ENCODE peak calls at places on chromosome 17, in seven cellular contexts. L, W, E, D, Z, S and N are unnamed samples.

GRCh38 chr17:16935786-16936185 is 36.1 kb downstream of the TNFRSF13B start:
- DNase-seq in L (no peak), W (no peak), E (peak), D (no peak), Z (no peak), S (no peak), N (no peak)

GRCh38 chr17:57609125-57609877 is 135.8 kb downstream of the CCDC182 start:
- DNase-seq in L (peak), W (no peak), E (no peak), D (no peak), Z (no peak), S (no peak), N (no peak)

GRCh38 chr17:27293359-27293897 is 486 bp upstream of the WSB1 start:
- DNase-seq in L (peak), W (no peak), E (no peak), D (no peak), Z (no peak), S (no peak), N (no peak)

GRCh38 chr17:29621751-29622194 is 939 bp downstream of the CORO6 start:
- DNase-seq in L (peak), W (no peak), E (no peak), D (peak), Z (no peak), S (no peak), N (no peak)

GRCh38 chr17:42573095-42573494 is 4.4 kb downstream of the PSMC3IP start:
- DNase-seq in L (no peak), W (no peak), E (no peak), D (no peak), Z (no peak), S (no peak), N (no peak)

GRCh38 chr17:19387921-19388521 is 1.0 kb upstream of the MFAP4 start:
- DNase-seq in L (no peak), W (no peak), E (peak), D (peak), Z (no peak), S (peak), N (peak)

GRCh38 chr17:69050999-69051775 is 9.5 kb downstream of the ABCA9 start:
- DNase-seq in L (no peak), W (no peak), E (no peak), D (peak), Z (no peak), S (peak), N (peak)

GRCh38 chr17:38544839-38545209 is 60.9 kb downstream of the SRCIN1 start:
- DNase-seq in L (no peak), W (no peak), E (no peak), D (no peak), Z (no peak), S (no peak), N (no peak)

GRCh38 chr17:68509151-68510057 is 2.8 kb upstream of the PRKAR1A start:
- DNase-seq in L (peak), W (no peak), E (peak), D (no peak), Z (no peak), S (no peak), N (no peak)

GRCh38 chr17:17170346-17170976 is 35.7 kb downstream of the PLD6 start:
- DNase-seq in L (no peak), W (peak), E (no peak), D (peak), Z (no peak), S (peak), N (no peak)

GRCh38 chr17:49871211-49871610 is 23.3 kb upstream of the TAC4 start:
- DNase-seq in L (no peak), W (peak), E (no peak), D (no peak), Z (no peak), S (no peak), N (no peak)

GRCh38 chr17:4230142-4230541 is 33.6 kb downstream of the ANKFY1 start:
- DNase-seq in L (peak), W (peak), E (peak), D (peak), Z (peak), S (peak), N (peak)

GRCh38 chr17:703081-703875 is 11.4 kb downstream of the VPS53 start:
- DNase-seq in L (no peak), W (no peak), E (no peak), D (no peak), Z (no peak), S (no peak), N (no peak)

GRCh38 chr17:31389673-31390381 is 1.6 kb upstream of the RAB11FIP4 start:
- DNase-seq in L (no peak), W (no peak), E (no peak), D (no peak), Z (no peak), S (no peak), N (no peak)

GRCh38 chr17:73349138-73349537 is 37.3 kb upstream of the CDC42EP4 start:
- DNase-seq in L (no peak), W (no peak), E (no peak), D (no peak), Z (no peak), S (no peak), N (peak)

GRCh38 chr17:76353004-76353598 is 615 bp downstream of the PRPSAP1 start:
- DNase-seq in L (peak), W (peak), E (no peak), D (no peak), Z (no peak), S (no peak), N (no peak)

GRCh38 chr17:80838381-80839345 is 153.0 kb upstream of the CHMP6 start:
- DNase-seq in L (no peak), W (no peak), E (no peak), D (no peak), Z (no peak), S (no peak), N (no peak)

GRCh38 chr17:7782237-7782636 is 51.8 kb upstream of the KDM6B start:
- DNase-seq in L (no peak), W (no peak), E (no peak), D (peak), Z (peak), S (peak), N (peak)

GRCh38 chr17:13931111-13931526 is 138.2 kb upstream of the COX10 start:
- DNase-seq in L (peak), W (peak), E (peak), D (peak), Z (no peak), S (peak), N (peak)

DNA sequence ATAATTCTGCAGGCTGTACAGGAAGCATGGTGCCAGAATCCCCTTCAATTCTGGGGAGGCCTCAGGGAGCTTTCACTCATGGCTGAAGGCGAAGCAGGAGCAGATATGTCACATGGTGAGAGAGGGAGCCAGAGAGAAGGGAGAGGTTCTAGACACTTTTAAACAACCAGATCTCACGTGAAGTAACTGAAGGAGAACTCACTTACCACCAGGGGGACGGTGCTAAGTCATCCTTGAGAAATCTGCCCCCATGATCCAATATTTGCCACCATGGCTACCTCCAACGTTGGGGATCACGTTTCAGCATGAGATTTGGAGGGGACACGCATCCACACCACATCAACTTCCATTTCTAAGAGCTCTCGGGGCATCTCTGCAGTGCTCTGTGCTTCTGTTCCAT is 37.4 kb upstream of the GNA13 start:
- DNase-seq in L (no peak), W (no peak), E (no peak), D (no peak), Z (no peak), S (no peak), N (no peak)
- TF ChIP-seq CTCF in L (no peak), W (no peak), E (no peak), D (peak), Z (peak), S (peak), N (peak)

GRCh38 chr17:6755281-6755680 is 565 bp upstream of the XAF1 start:
- DNase-seq in L (no peak), W (no peak), E (no peak), D (peak), Z (no peak), S (peak), N (peak)
- H3K4me3 ChIP-seq in L (peak), W (peak), E (peak), D (peak), Z (no peak), S (peak), N (peak)

GRCh38 chr17:41332239-41332638 is 16.7 kb upstream of the KRTAP17-1 start:
- DNase-seq in L (no peak), W (no peak), E (no peak), D (no peak), Z (no peak), S (no peak), N (no peak)
- TF ChIP-seq CTCF in L (no peak), W (no peak), E (no peak), D (no peak), Z (no peak), S (no peak), N (no peak)

GRCh38 chr17:63700528-63701441 is 860 bp upstream of the LIMD2 start:
- DNase-seq in L (no peak), W (no peak), E (peak), D (peak), Z (peak), S (no peak), N (peak)

GRCh38 chr17:63698381-63698885 is 1.5 kb downstream of the LIMD2 start:
- DNase-seq in L (no peak), W (no peak), E (peak), D (no peak), Z (no peak), S (no peak), N (no peak)

GRCh38 chr17:63697341-63698286 is 2.3 kb downstream of the LIMD2 start:
- DNase-seq in L (peak), W (no peak), E (peak), D (peak), Z (peak), S (no peak), N (peak)

GRCh38 chr17:63699638-63700527 is at the start of gene LIMD2:
- DNase-seq in L (no peak), W (peak), E (peak), D (peak), Z (no peak), S (no peak), N (no peak)

DNA sequence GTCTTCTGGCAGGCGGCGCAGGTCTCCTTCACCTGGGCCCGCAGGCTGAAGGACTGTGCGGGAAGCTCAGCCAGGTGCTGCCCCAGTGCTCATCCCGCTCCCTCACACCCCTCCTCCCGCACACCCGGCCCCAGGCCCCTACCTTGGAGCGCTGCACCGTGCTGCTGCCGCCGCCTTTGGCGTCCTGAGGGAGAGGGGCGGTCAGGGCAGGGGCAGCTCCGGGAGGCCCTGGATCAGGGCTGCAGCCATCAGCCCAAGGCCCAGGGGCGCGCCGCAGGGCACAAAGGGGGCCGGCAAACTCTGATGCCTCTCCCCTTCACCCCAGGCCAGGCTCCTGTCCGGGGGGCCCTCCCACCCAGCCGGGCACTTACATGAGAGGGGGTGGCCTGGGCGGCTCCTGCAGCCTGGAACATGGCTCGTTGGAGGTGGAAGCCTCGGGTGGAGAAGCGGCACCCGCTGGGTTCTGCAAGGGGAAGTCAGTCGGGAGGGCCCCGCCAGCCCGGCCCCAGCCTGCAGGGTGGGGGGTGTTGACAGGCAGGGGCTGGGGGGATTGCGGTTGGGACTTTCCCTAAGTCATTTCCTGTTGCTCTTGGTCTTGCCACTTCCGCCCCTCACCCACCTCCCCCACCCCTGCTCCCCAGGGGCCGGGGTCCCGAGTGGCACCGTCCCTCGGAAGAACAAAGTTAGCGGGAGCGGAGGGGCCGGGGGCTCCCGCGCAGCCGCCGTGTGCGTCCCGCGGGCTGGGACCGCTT is 863 bp downstream of the LIMD2 start:
- DNase-seq in L (no peak), W (no peak), E (peak), D (peak), Z (no peak), S (no peak), N (no peak)
- H3K4me3 ChIP-seq in L (peak), W (peak), E (peak), D (peak), Z (peak), S (peak), N (peak)

DNA sequence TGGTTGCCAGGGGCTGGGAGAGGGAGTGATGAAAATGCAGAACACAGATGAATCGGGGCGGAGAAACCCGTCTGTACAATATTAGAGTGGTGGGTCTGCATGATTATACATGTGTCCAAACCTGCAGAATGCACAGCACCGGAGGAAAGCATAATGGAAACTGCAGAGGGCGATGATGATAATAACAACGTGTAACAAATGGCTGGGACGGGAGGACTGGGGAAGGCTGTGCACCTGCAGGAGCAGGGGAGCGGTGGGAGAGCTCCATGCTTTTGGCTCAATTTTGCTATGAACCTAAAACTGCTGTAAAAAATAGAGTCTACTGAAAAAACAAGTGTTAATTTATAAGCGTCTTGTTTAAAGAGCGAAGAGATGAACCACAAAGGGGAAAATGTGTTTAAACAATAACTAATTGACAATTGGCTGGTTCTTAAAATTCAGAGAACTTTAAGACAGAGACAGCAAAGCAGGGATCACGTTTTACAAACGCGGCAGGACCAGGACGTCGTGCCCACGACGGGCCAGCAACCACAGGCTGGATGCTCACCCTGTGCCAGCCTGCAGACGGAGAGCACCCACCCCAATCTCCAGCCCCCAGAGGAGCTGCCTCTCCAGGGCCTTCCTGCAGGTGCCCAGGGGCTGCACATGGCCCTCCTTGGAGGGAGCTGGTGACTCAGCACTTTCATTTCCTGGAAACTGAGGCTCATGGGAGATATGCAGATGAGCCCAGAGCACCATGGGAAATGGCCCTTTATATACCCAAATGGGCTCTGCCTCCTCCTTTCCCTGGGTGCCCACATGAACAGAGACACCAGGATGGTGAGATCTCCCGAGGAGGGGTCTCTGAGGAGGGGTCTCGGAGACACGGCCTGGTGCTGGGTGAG is at the start of gene TEX19:
- DNase-seq in L (no peak), W (no peak), E (no peak), D (no peak), Z (no peak), S (no peak), N (no peak)
- TF ChIP-seq CTCF in L (no peak), W (no peak), E (no peak), D (no peak), Z (no peak), S (no peak), N (no peak)

DNA sequence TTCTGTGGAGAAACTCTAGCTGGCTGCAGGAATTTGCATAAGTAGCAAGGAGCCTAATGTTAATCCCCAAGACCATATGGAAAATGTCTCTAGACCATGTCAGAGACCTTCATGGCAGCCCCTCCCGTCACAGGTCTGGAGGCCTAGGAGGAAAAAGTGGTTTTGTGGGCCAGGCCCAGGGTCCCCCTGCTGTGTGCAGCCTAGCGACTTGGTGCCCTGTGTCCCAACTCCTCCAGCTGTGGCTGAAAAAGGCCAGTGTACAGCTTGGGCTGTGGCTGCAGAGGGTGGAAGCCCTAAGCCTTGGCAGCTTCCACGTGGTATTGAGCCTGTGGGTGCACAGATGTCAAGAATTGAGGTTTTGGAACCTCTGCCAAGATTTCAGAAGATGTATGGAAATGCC is 306.9 kb upstream of the CA10 start:
- DNase-seq in L (no peak), W (no peak), E (no peak), D (no peak), Z (no peak), S (no peak), N (no peak)
- H3K4me3 ChIP-seq in L (no peak), W (no peak), E (no peak), D (no peak), Z (no peak), S (no peak), N (no peak)

DNA sequence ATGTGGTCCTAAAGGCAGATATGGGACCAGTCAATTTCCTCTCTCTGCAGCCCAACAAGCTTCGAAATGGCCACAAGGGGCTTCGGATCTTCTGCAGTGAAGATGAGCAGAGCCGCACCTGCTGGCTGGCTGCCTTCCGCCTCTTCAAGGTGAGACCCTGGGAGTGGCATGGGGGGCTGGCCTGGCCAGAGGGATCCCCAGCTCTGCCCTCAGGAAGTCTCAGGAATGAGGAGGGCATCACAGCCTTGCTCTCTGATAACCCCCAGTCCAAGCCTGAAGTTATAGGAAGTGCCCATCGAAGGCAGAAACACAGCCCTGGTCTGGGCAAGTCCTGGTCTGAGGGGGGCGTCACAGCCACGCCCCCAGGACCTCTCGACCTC is 7.1 kb downstream of the GRB7 start:
- DNase-seq in L (no peak), W (no peak), E (no peak), D (no peak), Z (no peak), S (no peak), N (no peak)
- TF ChIP-seq CTCF in L (no peak), W (no peak), E (no peak), D (no peak), Z (peak), S (no peak), N (no peak)

GRCh38 chr17:44983563-44983962 is 15.5 kb upstream of the C1QL1 start:
- DNase-seq in L (peak), W (no peak), E (no peak), D (no peak), Z (no peak), S (no peak), N (no peak)

GRCh38 chr17:44979426-44980273 is 11.5 kb upstream of the C1QL1 start:
- DNase-seq in L (no peak), W (no peak), E (peak), D (no peak), Z (no peak), S (no peak), N (no peak)

GRCh38 chr17:44981221-44981968 is 13.3 kb upstream of the C1QL1 start:
- DNase-seq in L (no peak), W (no peak), E (no peak), D (peak), Z (peak), S (peak), N (peak)

GRCh38 chr17:44978807-44979206 is 10.7 kb upstream of the C1QL1 start:
- DNase-seq in L (no peak), W (no peak), E (no peak), D (no peak), Z (no peak), S (no peak), N (no peak)

DNA sequence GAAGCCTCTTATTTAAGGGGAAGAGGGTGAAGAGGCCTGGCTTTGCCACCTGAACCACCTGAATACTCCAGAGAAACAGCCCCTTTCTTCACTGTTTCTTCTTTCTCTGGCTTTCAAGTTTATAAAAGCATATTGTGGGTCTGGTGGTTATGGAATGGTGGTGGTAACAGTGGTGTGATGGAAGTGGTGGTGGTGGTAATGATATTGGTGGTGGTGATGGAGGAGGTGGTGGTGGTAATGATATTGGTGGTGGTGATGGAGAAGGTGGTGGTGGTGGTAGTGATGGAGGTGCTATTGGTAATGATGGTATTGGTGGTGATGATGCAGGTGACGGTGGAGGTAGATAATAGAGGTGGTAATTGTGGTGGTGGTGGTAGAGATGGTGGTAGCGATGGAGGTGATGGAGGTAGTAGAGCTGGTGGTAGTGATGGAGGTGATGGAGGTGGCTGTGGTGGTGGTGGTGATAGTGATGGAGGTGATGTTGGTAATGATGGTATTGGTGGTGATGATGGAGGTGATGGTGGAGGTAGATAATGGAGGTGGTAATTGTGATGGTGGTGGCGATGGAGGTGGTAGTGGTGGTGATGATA is 14.1 kb upstream of the C1QL1 start:
- DNase-seq in L (no peak), W (no peak), E (no peak), D (no peak), Z (no peak), S (no peak), N (no peak)
- H3K4me3 ChIP-seq in L (no peak), W (no peak), E (no peak), D (no peak), Z (no peak), S (no peak), N (no peak)